ENCODE peak calls at places on chromosomes 6 and 20, in seven cellular contexts. K is AG10803, Y is A549, S is SK-N-SH, W is fibroblast of mammary gland, G is tibial nerve, D is psoas muscle. Q is an unnamed sample.

GRCh38 chr20:56440346-56441007 is 27.9 kb upstream of the RTF2 start:
- DNase-seq in K (no peak), Y (no peak), S (no peak), W (no peak), G (no peak), D (no peak), Q (peak; percentile 34)

GRCh38 chr6:56040271-56040670 is 164.9 kb upstream of the BMP5 start:
- DNase-seq in K (peak; percentile 73), Y (no peak), S (no peak), W (peak; percentile 80), G (no peak), D (no peak), Q (no peak)

GRCh38 chr6:37435816-37436215 is 2.8 kb downstream of the CMTR1 start:
- DNase-seq in K (no peak), Y (no peak), S (no peak), W (peak; percentile 23), G (no peak), D (no peak), Q (no peak)

GRCh38 chr20:60117040-60117439 is 158.8 kb downstream of the CDH26 start:
- DNase-seq in K (peak; percentile 85), Y (no peak), S (no peak), W (peak; percentile 21), G (no peak), D (no peak), Q (no peak)

GRCh38 chr6:27889628-27890315 is 22.4 kb downstream of the OR2B2 start:
- DNase-seq in K (no peak), Y (peak; percentile 37), S (no peak), W (no peak), G (no peak), D (no peak), Q (peak; percentile 65)

GRCh38 chr20:50381771-50382593 is 128.2 kb upstream of the PTPN1 start:
- DNase-seq in K (no peak), Y (no peak), S (no peak), W (no peak), G (no peak), D (no peak), Q (peak; percentile 25)

GRCh38 chr6:37779902-37780628 is 39.5 kb upstream of the ZFAND3 start:
- DNase-seq in K (no peak), Y (no peak), S (no peak), W (no peak), G (no peak), D (no peak), Q (no peak)

GRCh38 chr6:44263357-44264100 is 1.8 kb downstream of the NFKBIE start:
- DNase-seq in K (no peak), Y (peak; percentile 24), S (no peak), W (no peak), G (no peak), D (no peak), Q (no peak)

GRCh38 chr6:124002377-124003081 is 198.9 kb downstream of the NKAIN2 start:
- DNase-seq in K (no peak), Y (no peak), S (no peak), W (no peak), G (no peak), D (no peak), Q (no peak)

GRCh38 chr6:139982652-139983051 is 608.2 kb upstream of the CITED2 start:
- DNase-seq in K (peak; percentile 93), Y (no peak), S (peak; percentile 37), W (peak; percentile 87), G (no peak), D (no peak), Q (no peak)

GRCh38 chr20:62063981-62064787 is 1.5 kb downstream of the TAF4 start:
- DNase-seq in K (no peak), Y (no peak), S (peak; percentile 72), W (no peak), G (no peak), D (peak; percentile 54), Q (no peak)

GRCh38 chr20:24634855-24635254 is 165.4 kb downstream of the SYNDIG1 start:
- DNase-seq in K (peak; percentile 92), Y (peak; percentile 91), S (no peak), W (peak; percentile 90), G (no peak), D (peak; percentile 20), Q (no peak)

GRCh38 chr20:61780066-61780465 is 285.6 kb downstream of the TAF4 start:
- DNase-seq in K (no peak), Y (no peak), S (no peak), W (no peak), G (no peak), D (no peak), Q (no peak)

GRCh38 chr20:31517373-31517772 is 3.1 kb downstream of the HM13 start:
- DNase-seq in K (peak; percentile 64), Y (peak; percentile 76), S (peak; percentile 57), W (peak; percentile 82), G (no peak), D (peak; percentile 49), Q (no peak)

GRCh38 chr6:100268326-100268725 is 196.4 kb downstream of the SIM1 start:
- DNase-seq in K (no peak), Y (no peak), S (no peak), W (no peak), G (no peak), D (no peak), Q (no peak)

GRCh38 chr6:127420558-127420957 is 38.6 kb downstream of the KIAA0408 start:
- DNase-seq in K (peak; percentile 88), Y (peak; percentile 84), S (peak; percentile 53), W (peak; percentile 96), G (peak; percentile 26), D (peak; percentile 25), Q (peak; percentile 80)
- TF ChIP-seq CTCF in K (peak; percentile 65), Y (peak; percentile 56), S (peak; percentile 56), W (peak; percentile 14), G (no peak), D (peak; percentile 33), Q (peak; percentile 64)

GRCh38 chr6:6711832-6712231 is 123.3 kb downstream of the LY86 start:
- DNase-seq in K (no peak), Y (no peak), S (no peak), W (no peak), G (no peak), D (no peak), Q (peak; percentile 8)
- H3K4me3 ChIP-seq in K (no peak overlapping the region), Y (no peak overlapping the region), S (no peak overlapping the region), W (no peak overlapping the region), G (no peak overlapping the region), D (no peak overlapping the region), Q (no peak overlapping the region)

GRCh38 chr6:157614026-157614484 is 209.0 kb upstream of the SNX9 start:
- DNase-seq in K (peak; percentile 60), Y (no peak), S (no peak), W (peak; percentile 77), G (no peak), D (no peak), Q (no peak)
- TF ChIP-seq CTCF in K (no peak), Y (no peak), S (no peak), W (no peak), G (no peak), D (no peak), Q (no peak)

GRCh38 chr6:157513619-157514485 is 132.9 kb downstream of the ZDHHC14 start:
- DNase-seq in K (no peak), Y (no peak), S (no peak), W (no peak), G (no peak), D (no peak), Q (no peak)

GRCh38 chr6:157512081-157512682 is 131.2 kb downstream of the ZDHHC14 start:
- DNase-seq in K (no peak), Y (no peak), S (no peak), W (no peak), G (no peak), D (no peak), Q (no peak)

GRCh38 chr6:157514659-157515496 is 133.9 kb downstream of the ZDHHC14 start:
- DNase-seq in K (peak; percentile 68), Y (peak; percentile 47), S (no peak), W (peak; percentile 74), G (no peak), D (peak; percentile 53), Q (no peak)

GRCh38 chr6:157513004-157513603 is 132.1 kb downstream of the ZDHHC14 start:
- DNase-seq in K (no peak), Y (no peak), S (no peak), W (no peak), G (no peak), D (no peak), Q (no peak)

DNA sequence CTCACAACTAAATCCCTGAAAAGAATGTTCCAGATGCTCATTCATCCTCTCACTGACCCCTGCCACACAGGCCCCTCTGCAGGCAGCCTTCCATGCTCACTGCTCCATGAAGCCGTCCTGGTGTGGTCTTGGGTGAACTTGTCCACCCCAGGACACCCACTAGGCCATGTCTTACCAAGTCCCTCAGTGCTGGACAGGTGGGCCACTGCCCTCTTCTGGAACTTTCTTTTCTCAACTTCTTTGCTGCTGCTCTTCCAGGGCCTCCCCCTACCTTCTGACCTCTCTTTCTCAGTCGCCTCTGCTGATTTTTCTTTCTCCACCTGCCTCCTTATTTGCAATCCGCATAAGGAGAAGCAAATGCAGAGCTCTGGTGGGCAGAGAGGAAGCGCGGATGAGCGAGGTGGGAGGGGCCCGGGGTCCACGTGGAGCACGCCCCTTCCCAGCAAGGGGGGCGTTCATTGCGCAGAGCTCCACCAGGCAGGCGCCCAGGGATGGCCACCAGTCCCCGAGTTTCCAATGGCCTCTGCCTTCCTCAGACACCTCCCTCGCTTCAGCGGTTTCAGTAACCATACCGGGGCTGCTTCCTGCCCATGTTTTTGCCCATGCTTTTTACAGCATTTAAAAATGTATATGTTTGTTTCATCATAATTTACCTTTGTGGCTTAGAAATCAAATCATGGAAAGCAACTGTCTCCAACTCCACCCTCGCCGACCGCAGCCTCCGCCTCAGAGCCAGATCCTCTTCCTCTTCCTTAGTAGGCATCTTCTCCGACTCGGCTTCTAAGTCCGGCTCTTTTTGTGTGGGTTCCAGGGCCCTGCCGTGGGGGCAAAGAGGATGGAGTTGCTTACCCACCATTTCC is 129.6 kb downstream of the ZDHHC14 start:
- DNase-seq in K (no peak), Y (no peak), S (no peak), W (no peak), G (no peak), D (no peak), Q (no peak)
- H3K4me3 ChIP-seq in K (no peak overlapping the region), Y (no peak overlapping the region), S (no peak overlapping the region), W (no peak overlapping the region), G (peak overlapping the region; percentile 10), D (no peak overlapping the region), Q (no peak overlapping the region)

DNA sequence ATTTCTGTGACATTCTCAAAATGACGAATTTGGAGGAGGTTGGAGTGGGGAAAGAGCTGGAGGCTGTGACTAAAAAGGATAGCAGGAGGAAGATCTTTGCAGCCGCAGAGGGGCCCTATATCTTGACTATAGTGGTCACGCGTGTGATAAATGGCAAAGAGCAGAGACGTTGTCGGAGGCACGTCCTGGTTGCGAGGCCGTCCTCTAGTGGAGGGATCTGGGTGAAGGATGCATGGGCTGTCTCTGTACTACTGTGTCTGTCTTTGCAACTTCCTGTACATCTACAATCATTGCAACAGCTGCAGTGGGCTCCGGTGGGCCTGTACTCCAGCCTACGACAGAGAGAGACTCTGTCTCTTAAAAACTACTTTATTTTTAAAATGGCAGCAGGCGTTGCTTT is 76.6 kb downstream of the YTHDF1 start:
- DNase-seq in K (no peak), Y (no peak), S (no peak), W (no peak), G (no peak), D (no peak), Q (no peak)
- TF ChIP-seq CTCF in K (no peak), Y (no peak), S (no peak), W (no peak), G (no peak), D (no peak), Q (no peak)

GRCh38 chr6:107653183-107653580 is 163.3 kb downstream of the SOBP start:
- DNase-seq in K (no peak), Y (no peak), S (peak; percentile 74), W (no peak), G (no peak), D (peak; percentile 56), Q (no peak)
- H3K4me3 ChIP-seq in K (no peak overlapping the region), Y (no peak overlapping the region), S (no peak overlapping the region), W (no peak overlapping the region), G (no peak overlapping the region), D (peak overlapping the region; percentile 40), Q (no peak overlapping the region)

GRCh38 chr6:7461416-7461815 is 71.8 kb downstream of the RIOK1 start:
- DNase-seq in K (peak; percentile 57), Y (no peak), S (no peak), W (no peak), G (no peak), D (no peak), Q (no peak)
- TF ChIP-seq CTCF in K (no peak), Y (no peak), S (no peak), W (no peak), G (no peak), D (no peak), Q (no peak)

Q was measured in GM12864.